ENCODE peak calls at places on chromosomes 1 and 21, in six cellular contexts. B, Q, I, X, C and E are unnamed samples.

GRCh38 chr1:145846191-145846590 is 761 bp downstream of the NUDT17 start:
- DNase-seq in I (peak), X (no peak), Q (no peak), B (peak), C (no peak), E (peak)

GRCh38 chr1:10832703-10833102 is 36.3 kb upstream of the CASZ1 start:
- DNase-seq in C (no peak), Q (no peak), B (no peak), I (no peak), X (no peak), E (no peak)

GRCh38 chr1:26097696-26098095 is 13.9 kb upstream of the PDIK1L start:
- DNase-seq in X (no peak), B (peak), I (no peak), Q (no peak), C (no peak), E (no peak)

GRCh38 chr1:63669151-63669961 is 76.1 kb downstream of the PGM1 start:
- DNase-seq in X (no peak), B (no peak), C (peak), I (no peak), Q (no peak), E (no peak)

GRCh38 chr1:116852910-116853309 is 56.8 kb upstream of the PTGFRN start:
- DNase-seq in Q (no peak), X (no peak), C (no peak), B (peak), I (peak), E (no peak)

GRCh38 chr1:74697832-74698231 is 24.2 kb upstream of the ERICH3 start:
- DNase-seq in C (no peak), X (no peak), B (no peak), Q (no peak), I (no peak), E (no peak)

GRCh38 chr21:33300701-33301631 is 23.8 kb upstream of the IFNAR1 start:
- DNase-seq in Q (no peak), C (no peak), I (no peak), X (no peak), B (no peak), E (no peak)

GRCh38 chr1:234613128-234613875 is 3.3 kb upstream of the IRF2BP2 start:
- DNase-seq in X (no peak), B (no peak), C (no peak), I (no peak), Q (no peak), E (no peak)

GRCh38 chr1:57796609-57797008 is 372.7 kb upstream of the DAB1 start:
- DNase-seq in C (no peak), I (no peak), X (no peak), B (peak), Q (no peak), E (peak)

GRCh38 chr1:243420968-243421675 is 165.3 kb downstream of the SDCCAG8 start:
- DNase-seq in Q (no peak), B (no peak), C (no peak), X (no peak), I (no peak), E (no peak)

GRCh38 chr1:30879126-30879786 is 29.3 kb downstream of the SDC3 start:
- DNase-seq in C (no peak), Q (no peak), I (no peak), X (no peak), B (no peak), E (no peak)

GRCh38 chr1:230858918-230859819 is 9.2 kb downstream of the C1orf198 start:
- DNase-seq in B (peak), C (no peak), I (no peak), X (peak), Q (no peak), E (peak)

GRCh38 chr1:36300526-36300925 is 5.6 kb upstream of the SH3D21 start:
- DNase-seq in X (peak), C (no peak), I (no peak), B (no peak), Q (no peak), E (no peak)

GRCh38 chr1:88068407-88068806 is 615.7 kb upstream of the PKN2 start:
- DNase-seq in I (no peak), C (no peak), Q (no peak), X (no peak), B (no peak), E (no peak)

GRCh38 chr1:204331847-204332487 is 27.8 kb downstream of the PLEKHA6 start:
- DNase-seq in C (peak), Q (no peak), I (no peak), X (no peak), B (no peak), E (no peak)

GRCh38 chr1:155961937-155962336 is 16.4 kb downstream of the ARHGEF2 start:
- DNase-seq in X (no peak), Q (no peak), B (peak), I (no peak), C (peak), E (peak)

GRCh38 chr1:230067441-230067870 is 418 bp downstream of the GALNT2 start:
- DNase-seq in B (peak), C (no peak), Q (no peak), X (peak), I (no peak), E (no peak)

GRCh38 chr1:198261886-198262285 is 105.1 kb downstream of the NEK7 start:
- DNase-seq in I (no peak), X (no peak), Q (no peak), B (no peak), C (no peak), E (no peak)

GRCh38 chr21:45975017-45975595 is 6.5 kb upstream of the COL6A1 start:
- DNase-seq in I (no peak), Q (no peak), B (peak), X (peak), C (peak), E (no peak)

GRCh38 chr1:10415211-10415930 is 14.9 kb upstream of the CENPS start:
- DNase-seq in I (no peak), X (no peak), Q (no peak), B (peak), C (no peak), E (no peak)

GRCh38 chr1:177780096-177780700 is 189.7 kb downstream of the SEC16B start:
- DNase-seq in X (peak), B (peak), I (peak), C (no peak), Q (peak), E (peak)

GRCh38 chr1:183227963-183228649 is 42.0 kb downstream of the LAMC2 start:
- DNase-seq in I (peak), X (peak), Q (peak), B (peak), C (no peak), E (no peak)

GRCh38 chr1:163774390-163774789 is 452.6 kb downstream of the NUF2 start:
- DNase-seq in Q (no peak), B (no peak), X (peak), I (no peak), C (no peak), E (no peak)

GRCh38 chr1:19338323-19338762 is 26.2 kb downstream of the SLC66A1 start:
- DNase-seq in X (peak), C (no peak), Q (peak), I (peak), B (peak), E (no peak)

GRCh38 chr21:33168886-33169285 is 60.9 kb upstream of the IFNAR2 start:
- DNase-seq in I (no peak), B (no peak), X (no peak), C (no peak), Q (no peak), E (no peak)

GRCh38 chr1:170310931-170311330 is 165.2 kb downstream of the NTMT2 start:
- DNase-seq in B (no peak), Q (no peak), X (no peak), C (no peak), I (no peak), E (no peak)

GRCh38 chr1:98048234-98048633 is 127.4 kb upstream of the DPYD start:
- DNase-seq in Q (peak), B (peak), C (peak), X (peak), I (peak), E (peak)

GRCh38 chr1:227316941-227317540 is 1.3 kb downstream of the CDC42BPA start:
- DNase-seq in C (no peak), Q (no peak), X (peak), B (no peak), I (no peak), E (no peak)

GRCh38 chr1:16905856-16906702 is 10.3 kb downstream of the RNU1-2 start:
- DNase-seq in I (no peak), Q (no peak), C (no peak), X (no peak), B (no peak), E (no peak)
- H3K4me3 ChIP-seq in I (no peak), Q (no peak), C (no peak), X (no peak), B (no peak), E (no peak)

DNA sequence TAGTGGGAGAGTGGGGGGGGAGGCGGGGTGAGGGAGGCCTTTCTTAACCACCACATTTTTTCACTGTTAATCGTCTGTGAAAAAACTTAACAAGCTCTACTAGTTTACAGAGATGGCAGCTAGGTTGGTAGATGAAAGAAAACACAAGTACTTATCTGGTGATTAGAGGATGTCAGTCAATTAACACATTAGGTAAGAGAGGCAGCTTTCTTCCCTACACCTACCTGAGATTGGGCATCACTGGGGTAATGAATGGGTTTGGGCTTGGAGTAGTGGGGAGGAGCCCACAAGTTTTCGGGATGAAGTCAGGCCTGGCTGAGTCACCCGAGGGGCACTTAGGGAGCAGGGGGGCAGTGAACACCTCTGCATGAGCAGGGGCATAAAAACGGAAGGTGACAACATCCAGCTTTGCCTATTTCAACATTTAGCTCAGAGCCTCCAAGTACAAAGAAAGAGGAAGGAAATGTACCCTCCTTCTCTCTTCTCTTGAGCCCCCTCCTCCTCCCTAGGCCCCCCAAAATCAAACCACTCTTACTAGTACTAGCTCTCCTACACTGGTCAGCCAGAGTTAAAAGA is 2.5 kb downstream of the LBR start:
- DNase-seq in Q (peak), B (peak), C (no peak), I (no peak), X (no peak), E (no peak)
- H3K4me3 ChIP-seq in Q (no peak), B (no peak), C (no peak), I (no peak), X (no peak), E (peak)

DNA sequence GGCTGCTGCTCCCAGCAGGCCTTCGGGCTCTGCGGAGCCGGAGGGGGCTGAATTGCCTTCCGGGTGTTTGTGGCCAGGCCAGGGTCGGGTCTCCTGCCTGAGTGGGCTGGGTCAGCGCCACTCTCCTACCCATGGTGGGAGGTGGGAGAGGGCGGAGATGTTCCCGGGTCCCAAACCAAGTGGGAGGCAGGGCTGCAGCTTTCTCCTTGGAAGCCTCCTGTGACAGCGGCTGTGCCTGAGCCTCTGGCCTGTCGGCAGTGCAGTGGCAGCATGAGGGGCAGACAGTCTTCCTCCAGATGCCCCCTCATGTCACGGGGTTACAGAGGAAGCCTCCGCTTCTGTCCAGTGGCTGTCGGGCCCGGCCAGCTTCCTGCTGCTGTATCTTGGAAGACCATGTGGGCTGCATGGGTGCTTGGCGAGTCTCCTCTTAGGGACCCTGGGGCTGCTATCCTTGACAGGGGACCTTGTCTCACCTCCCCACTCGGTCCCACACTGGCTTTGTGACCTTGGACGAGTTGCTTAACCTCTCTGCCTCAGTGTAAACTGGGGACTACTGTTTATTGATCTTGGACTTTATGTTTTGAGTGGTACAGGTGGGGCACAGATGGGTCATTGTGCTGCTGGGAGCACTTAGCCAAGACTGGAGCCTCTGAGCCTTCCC is 4.3 kb downstream of the SKI start:
- DNase-seq in Q (no peak), B (no peak), X (no peak), C (no peak), I (no peak), E (no peak)
- H3K4me3 ChIP-seq in Q (no peak), B (no peak), X (peak), C (peak), I (no peak), E (peak)

GRCh38 chr1:174877208-174877673 is 122.5 kb upstream of the CACYBP start:
- DNase-seq in C (no peak), B (no peak), X (no peak), Q (no peak), I (no peak), E (no peak)
- H3K4me3 ChIP-seq in C (peak), B (no peak), X (no peak), Q (peak), I (no peak), E (no peak)

GRCh38 chr1:44803312-44804095 is 3.3 kb downstream of the PLK3 start:
- DNase-seq in C (no peak), B (no peak), Q (no peak), X (no peak), I (no peak), E (no peak)
- H3K4me3 ChIP-seq in C (no peak), B (no peak), Q (no peak), X (no peak), I (no peak), E (no peak)

DNA sequence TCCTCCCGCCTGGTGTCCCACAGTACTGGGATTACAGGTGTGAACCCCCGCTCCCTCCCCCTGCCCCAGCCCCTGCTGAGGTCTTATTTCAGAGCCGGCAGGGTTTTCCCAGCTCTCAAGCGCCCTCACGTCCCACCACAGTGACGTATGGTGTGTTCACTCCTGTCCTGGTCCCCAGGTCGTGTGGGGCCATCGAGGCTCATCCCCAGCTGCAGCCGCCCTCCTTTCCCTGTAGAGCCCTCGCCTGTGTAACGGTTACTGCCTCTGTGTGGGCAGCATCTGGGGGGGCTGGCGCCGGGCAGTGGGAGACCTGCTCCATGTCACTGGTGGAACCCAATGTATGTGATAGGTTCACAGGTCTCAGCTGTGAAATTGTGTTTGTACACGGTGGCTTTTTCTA is 23.2 kb downstream of the SKI start:
- DNase-seq in I (no peak), C (peak), Q (no peak), X (no peak), B (no peak), E (no peak)
- H3K4me3 ChIP-seq in I (no peak), C (no peak), Q (no peak), X (no peak), B (no peak), E (no peak)

GRCh38 chr1:232589809-232590741 is 39.9 kb downstream of the SIPA1L2 start:
- DNase-seq in B (no peak), I (no peak), C (no peak), X (no peak), Q (no peak), E (no peak)
- H3K4me3 ChIP-seq in B (no peak), I (no peak), C (no peak), X (no peak), Q (no peak), E (no peak)

DNA sequence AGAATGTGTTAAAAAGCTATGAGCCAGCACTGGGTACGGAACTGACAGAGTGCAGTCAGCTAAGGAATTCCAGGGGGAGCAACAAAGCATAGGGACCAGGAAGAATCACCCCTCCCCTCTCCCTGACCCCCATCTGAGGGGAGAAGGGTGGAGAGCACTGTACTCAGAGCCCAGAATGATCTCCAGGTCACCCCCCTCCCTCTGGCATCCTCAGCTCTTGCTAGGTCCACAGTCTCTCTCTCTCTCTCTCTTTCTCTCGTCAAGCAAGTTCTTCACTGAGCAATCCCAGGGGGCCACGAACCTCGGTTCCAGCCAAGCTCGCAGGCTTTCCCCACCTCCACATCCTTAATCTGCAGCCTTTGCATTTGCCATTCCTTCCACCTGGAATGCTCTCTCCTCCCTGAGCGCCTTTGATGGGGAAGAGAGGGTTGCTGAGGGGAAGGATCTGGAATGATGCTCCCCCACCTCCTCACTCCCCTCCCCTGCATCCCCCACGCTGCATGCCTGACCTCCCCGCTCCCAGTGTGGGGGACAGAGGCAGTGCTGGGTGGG is 6.7 kb upstream of the WASF2 start:
- DNase-seq in X (peak), B (peak), C (no peak), Q (no peak), I (peak), E (no peak)
- H3K4me3 ChIP-seq in X (no peak), B (no peak), C (no peak), Q (no peak), I (peak), E (no peak)

GRCh38 chr1:212607206-212607923 is 1.2 kb upstream of the ATF3 start:
- DNase-seq in C (peak), Q (no peak), B (no peak), X (peak), I (no peak), E (no peak)

GRCh38 chr1:212607924-212608208 is 695 bp upstream of the ATF3 start:
- DNase-seq in C (peak), B (no peak), Q (no peak), I (no peak), X (no peak), E (no peak)

GRCh38 chr1:212605441-212605976 is 3.1 kb upstream of the ATF3 start:
- DNase-seq in X (no peak), Q (no peak), C (no peak), B (peak), I (no peak), E (no peak)

GRCh38 chr1:212606734-212607205 is 1.8 kb upstream of the ATF3 start:
- DNase-seq in C (peak), B (no peak), X (peak), I (no peak), Q (no peak), E (no peak)

DNA sequence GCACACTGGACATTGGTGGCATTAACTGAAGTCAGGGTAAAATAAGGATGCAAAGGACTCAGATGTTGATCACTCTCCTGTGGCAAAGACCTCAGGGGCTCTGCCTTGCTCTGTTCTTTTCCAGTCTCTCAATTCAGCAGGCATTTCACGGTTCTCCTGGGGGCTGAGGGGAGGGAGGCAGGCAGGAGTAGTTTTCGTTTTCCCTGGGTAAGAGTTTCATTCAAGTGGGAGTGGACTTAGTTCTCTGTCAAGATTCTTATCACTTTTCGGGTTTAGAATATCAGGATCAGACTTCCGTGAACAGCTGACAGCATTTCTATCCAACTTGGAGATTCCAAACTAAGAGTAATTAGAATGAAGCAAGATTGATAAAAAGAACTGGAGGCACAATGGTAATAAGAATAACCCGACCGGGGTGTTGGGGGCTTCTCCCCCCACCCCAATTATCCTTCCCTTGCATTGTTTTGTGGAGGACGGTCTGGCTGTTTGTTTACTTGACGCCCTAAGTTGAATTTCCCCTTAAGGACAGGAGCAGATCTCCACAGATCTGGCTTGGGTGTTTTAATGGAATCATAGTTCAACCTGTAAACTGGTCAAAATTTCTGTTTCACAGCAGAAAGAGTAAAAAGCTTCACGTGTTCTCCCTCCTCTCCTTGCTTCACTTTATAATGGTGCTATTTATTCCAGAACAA is 2.4 kb upstream of the ATF3 start:
- DNase-seq in B (peak), X (no peak), Q (no peak), C (no peak), I (no peak), E (no peak)
- H3K4me3 ChIP-seq in B (no peak), X (peak), Q (peak), C (peak), I (peak), E (no peak)

GRCh38 chr1:93596329-93597089 is 85.1 kb downstream of the BCAR3 start:
- DNase-seq in X (no peak), Q (no peak), B (no peak), I (no peak), C (no peak), E (no peak)

GRCh38 chr1:93593868-93594602 is 87.6 kb downstream of the BCAR3 start:
- DNase-seq in I (no peak), Q (no peak), B (no peak), X (no peak), C (no peak), E (no peak)

GRCh38 chr1:93594603-93594880 is 87.1 kb downstream of the BCAR3 start:
- DNase-seq in X (no peak), C (no peak), Q (no peak), B (no peak), I (no peak), E (no peak)

GRCh38 chr1:93595266-93595665 is 86.4 kb downstream of the BCAR3 start:
- DNase-seq in B (no peak), I (no peak), Q (no peak), C (no peak), X (no peak), E (no peak)

GRCh38 chr1:93595749-93596148 is 85.9 kb downstream of the BCAR3 start:
- DNase-seq in Q (no peak), I (no peak), C (no peak), X (no peak), B (peak), E (no peak)
- H3K4me3 ChIP-seq in Q (no peak), I (no peak), C (no peak), X (no peak), B (no peak), E (no peak)